ENCODE peak calls at places on chromosomes 13 and 19, in eight cellular contexts. One of them, this sample, is unnamed.

GRCh38 chr19:30780032-30780431 is 407.8 kb downstream of the ZNF536 start:
- DNase-seq in EL: no peak
- DNase-seq in upper lobe of right lung: no peak
- DNase-seq in breast epithelium: no peak
- DNase-seq in MV-4-11: no peak
- DNase-seq in iPS-NIHi11: no peak
- DNase-seq in GM23338: no peak
- DNase-seq in M059J: no peak
- DNase-seq in this sample: no peak

GRCh38 chr13:60398949-60399589 is 2.0 kb downstream of the TDRD3 start:
- DNase-seq in EL: peak; percentile 1
- DNase-seq in upper lobe of right lung: no peak
- DNase-seq in breast epithelium: no peak
- DNase-seq in MV-4-11: peak; percentile 13
- DNase-seq in iPS-NIHi11: no peak
- DNase-seq in GM23338: no peak
- DNase-seq in M059J: peak; percentile 3
- DNase-seq in this sample: no peak

GRCh38 chr19:33514885-33515485 is 6.6 kb downstream of the PEPD start:
- DNase-seq in EL: peak; percentile 71
- DNase-seq in upper lobe of right lung: no peak
- DNase-seq in breast epithelium: no peak
- DNase-seq in MV-4-11: peak; percentile 20
- DNase-seq in iPS-NIHi11: no peak
- DNase-seq in GM23338: no peak
- DNase-seq in M059J: no peak
- DNase-seq in this sample: no peak

GRCh38 chr19:44596428-44597130 is 16.8 kb upstream of the IGSF23 start:
- DNase-seq in EL: no peak
- DNase-seq in upper lobe of right lung: no peak
- DNase-seq in breast epithelium: no peak
- DNase-seq in MV-4-11: no peak
- DNase-seq in iPS-NIHi11: no peak
- DNase-seq in GM23338: no peak
- DNase-seq in M059J: no peak
- DNase-seq in this sample: no peak

GRCh38 chr13:83449666-83450395 is 432.4 kb downstream of the SLITRK1 start:
- DNase-seq in EL: peak; percentile 91
- DNase-seq in upper lobe of right lung: no peak
- DNase-seq in breast epithelium: no peak
- DNase-seq in MV-4-11: no peak
- DNase-seq in iPS-NIHi11: no peak
- DNase-seq in GM23338: peak; percentile 5
- DNase-seq in M059J: peak; percentile 48
- DNase-seq in this sample: no peak

GRCh38 chr19:40278361-40279045 is 6.6 kb downstream of the AKT2 start:
- DNase-seq in EL: no peak
- DNase-seq in upper lobe of right lung: no peak
- DNase-seq in breast epithelium: no peak
- DNase-seq in MV-4-11: no peak
- DNase-seq in iPS-NIHi11: no peak
- DNase-seq in GM23338: no peak
- DNase-seq in M059J: no peak
- DNase-seq in this sample: no peak

GRCh38 chr19:45637890-45638667 is 1.1 kb downstream of the EML2 start:
- DNase-seq in EL: peak; percentile 74
- DNase-seq in upper lobe of right lung: no peak
- DNase-seq in breast epithelium: no peak
- DNase-seq in MV-4-11: no peak
- DNase-seq in iPS-NIHi11: no peak
- DNase-seq in GM23338: peak; percentile 63
- DNase-seq in M059J: no peak
- DNase-seq in this sample: no peak

GRCh38 chr13:114110091-114110829 is 22.2 kb downstream of the RASA3 start:
- DNase-seq in EL: peak; percentile 34
- DNase-seq in upper lobe of right lung: peak; percentile 78
- DNase-seq in breast epithelium: peak; percentile 50
- DNase-seq in MV-4-11: peak; percentile 93
- DNase-seq in iPS-NIHi11: peak; percentile 59
- DNase-seq in GM23338: peak; percentile 50
- DNase-seq in M059J: no peak
- DNase-seq in this sample: no peak

GRCh38 chr13:100721885-100722512 is 47.4 kb upstream of the TMTC4 start:
- DNase-seq in EL: peak; percentile 49
- DNase-seq in upper lobe of right lung: no peak
- DNase-seq in breast epithelium: no peak
- DNase-seq in MV-4-11: peak; percentile 35
- DNase-seq in iPS-NIHi11: peak; percentile 72
- DNase-seq in GM23338: peak; percentile 80
- DNase-seq in M059J: peak; percentile 29
- DNase-seq in this sample: no peak

GRCh38 chr19:39192846-39193245 is 3.9 kb upstream of the NCCRP1 start:
- DNase-seq in EL: no peak
- DNase-seq in upper lobe of right lung: no peak
- DNase-seq in breast epithelium: no peak
- DNase-seq in MV-4-11: no peak
- DNase-seq in iPS-NIHi11: no peak
- DNase-seq in GM23338: no peak
- DNase-seq in M059J: peak; percentile 29
- DNase-seq in this sample: no peak

GRCh38 chr19:57282011-57282636 is 1.8 kb downstream of the ZNF460 start:
- DNase-seq in EL: no peak
- DNase-seq in upper lobe of right lung: no peak
- DNase-seq in breast epithelium: no peak
- DNase-seq in MV-4-11: no peak
- DNase-seq in iPS-NIHi11: no peak
- DNase-seq in GM23338: no peak
- DNase-seq in M059J: no peak
- DNase-seq in this sample: no peak

GRCh38 chr19:42201489-42202289 is 15.8 kb downstream of the DEDD2 start:
- DNase-seq in EL: no peak
- DNase-seq in upper lobe of right lung: peak; percentile 84
- DNase-seq in breast epithelium: no peak
- DNase-seq in MV-4-11: peak; percentile 98
- DNase-seq in iPS-NIHi11: no peak
- DNase-seq in GM23338: no peak
- DNase-seq in M059J: no peak
- DNase-seq in this sample: no peak

GRCh38 chr19:49552749-49553148 is 24.9 kb downstream of the RCN3 start:
- DNase-seq in EL: no peak
- DNase-seq in upper lobe of right lung: no peak
- DNase-seq in breast epithelium: no peak
- DNase-seq in MV-4-11: peak; percentile 98
- DNase-seq in iPS-NIHi11: no peak
- DNase-seq in GM23338: no peak
- DNase-seq in M059J: no peak
- DNase-seq in this sample: no peak

GRCh38 chr19:43439183-43440063 is 24.7 kb downstream of the TEX101 start:
- DNase-seq in EL: peak; percentile 56
- DNase-seq in upper lobe of right lung: no peak
- DNase-seq in breast epithelium: no peak
- DNase-seq in MV-4-11: peak; percentile 55
- DNase-seq in iPS-NIHi11: no peak
- DNase-seq in GM23338: no peak
- DNase-seq in M059J: peak; percentile 65
- DNase-seq in this sample: no peak

GRCh38 chr19:33685541-33685940 is 63.8 kb downstream of the CHST8 start:
- DNase-seq in EL: no peak
- DNase-seq in upper lobe of right lung: peak; percentile 43
- DNase-seq in breast epithelium: peak; percentile 6
- DNase-seq in MV-4-11: no peak
- DNase-seq in iPS-NIHi11: no peak
- DNase-seq in GM23338: no peak
- DNase-seq in M059J: no peak
- DNase-seq in this sample: peak; percentile 84

GRCh38 chr19:7979011-7979410 is 26.4 kb downstream of the ELAVL1 start:
- DNase-seq in EL: no peak
- DNase-seq in upper lobe of right lung: no peak
- DNase-seq in breast epithelium: no peak
- DNase-seq in MV-4-11: no peak
- DNase-seq in iPS-NIHi11: no peak
- DNase-seq in GM23338: no peak
- DNase-seq in M059J: no peak
- DNase-seq in this sample: no peak

GRCh38 chr13:29496241-29496712 is 99.2 kb downstream of the SLC7A1 start:
- DNase-seq in EL: no peak
- DNase-seq in upper lobe of right lung: peak; percentile 64
- DNase-seq in breast epithelium: no peak
- DNase-seq in MV-4-11: peak; percentile 94
- DNase-seq in iPS-NIHi11: peak; percentile 42
- DNase-seq in GM23338: no peak
- DNase-seq in M059J: peak; percentile 49
- DNase-seq in this sample: no peak

GRCh38 chr13:27839809-27840467 is 47.7 kb downstream of the GSX1 start:
- DNase-seq in EL: peak; percentile 15
- DNase-seq in upper lobe of right lung: no peak
- DNase-seq in breast epithelium: no peak
- DNase-seq in MV-4-11: no peak
- DNase-seq in iPS-NIHi11: no peak
- DNase-seq in GM23338: no peak
- DNase-seq in M059J: peak; percentile 60
- DNase-seq in this sample: no peak

GRCh38 chr19:33459220-33459619 is 62.4 kb downstream of the PEPD start:
- DNase-seq in EL: no peak
- DNase-seq in upper lobe of right lung: no peak
- DNase-seq in breast epithelium: peak; percentile 14
- DNase-seq in MV-4-11: no peak
- DNase-seq in iPS-NIHi11: no peak
- DNase-seq in GM23338: no peak
- DNase-seq in M059J: no peak
- DNase-seq in this sample: no peak

GRCh38 chr19:20245309-20245708 is 78.3 kb downstream of the ZNF486 start:
- DNase-seq in EL: no peak
- DNase-seq in upper lobe of right lung: no peak
- DNase-seq in breast epithelium: no peak
- DNase-seq in MV-4-11: no peak
- DNase-seq in iPS-NIHi11: no peak
- DNase-seq in GM23338: no peak
- DNase-seq in M059J: no peak
- DNase-seq in this sample: no peak

GRCh38 chr19:45400192-45400591 is 4.7 kb downstream of the PPP1R13L start:
- DNase-seq in EL: no peak
- DNase-seq in upper lobe of right lung: no peak
- DNase-seq in breast epithelium: no peak
- DNase-seq in MV-4-11: no peak
- DNase-seq in iPS-NIHi11: no peak
- DNase-seq in GM23338: no peak
- DNase-seq in M059J: no peak
- DNase-seq in this sample: no peak

GRCh38 chr13:80082396-80083096 is 258.4 kb downstream of the SPRY2 start:
- DNase-seq in EL: peak; percentile 54
- DNase-seq in upper lobe of right lung: no peak
- DNase-seq in breast epithelium: no peak
- DNase-seq in MV-4-11: no peak
- DNase-seq in iPS-NIHi11: no peak
- DNase-seq in GM23338: no peak
- DNase-seq in M059J: peak; percentile 70
- DNase-seq in this sample: no peak

GRCh38 chr13:99370476-99371272 is 63.5 kb upstream of the GPR183 start:
- DNase-seq in EL: no peak
- DNase-seq in upper lobe of right lung: no peak
- DNase-seq in breast epithelium: no peak
- DNase-seq in MV-4-11: no peak
- DNase-seq in iPS-NIHi11: no peak
- DNase-seq in GM23338: no peak
- DNase-seq in M059J: no peak
- DNase-seq in this sample: no peak

GRCh38 chr19:38993271-38993670 is 17.7 kb upstream of the FBXO17 start:
- DNase-seq in EL: peak; percentile 84
- DNase-seq in upper lobe of right lung: no peak
- DNase-seq in breast epithelium: no peak
- DNase-seq in MV-4-11: peak; percentile 33
- DNase-seq in iPS-NIHi11: no peak
- DNase-seq in GM23338: no peak
- DNase-seq in M059J: peak; percentile 90
- DNase-seq in this sample: no peak

GRCh38 chr13:46831588-46832194 is 34.7 kb upstream of the ESD start:
- DNase-seq in EL: peak; percentile 56
- DNase-seq in upper lobe of right lung: no peak
- DNase-seq in breast epithelium: no peak
- DNase-seq in MV-4-11: peak; percentile 47
- DNase-seq in iPS-NIHi11: peak; percentile 56
- DNase-seq in GM23338: peak; percentile 71
- DNase-seq in M059J: peak; percentile 34
- DNase-seq in this sample: peak; percentile 13

GRCh38 chr13:104900186-104900817 is 1635.2 kb downstream of the EFNB2 start:
- DNase-seq in EL: no peak
- DNase-seq in upper lobe of right lung: no peak
- DNase-seq in breast epithelium: no peak
- DNase-seq in MV-4-11: no peak
- DNase-seq in iPS-NIHi11: no peak
- DNase-seq in GM23338: no peak
- DNase-seq in M059J: no peak
- DNase-seq in this sample: no peak

GRCh38 chr19:42313096-42313839 is at the start of gene TMEM145:
- DNase-seq in EL: peak; percentile 54
- DNase-seq in upper lobe of right lung: no peak
- DNase-seq in breast epithelium: no peak
- DNase-seq in MV-4-11: peak; percentile 46
- DNase-seq in iPS-NIHi11: peak; percentile 94
- DNase-seq in GM23338: peak; percentile 84
- DNase-seq in M059J: peak; percentile 48
- DNase-seq in this sample: no peak

GRCh38 chr19:18496167-18496979 is 25.5 kb downstream of the ELL start:
- DNase-seq in EL: peak; percentile 87
- DNase-seq in upper lobe of right lung: peak; percentile 85
- DNase-seq in breast epithelium: no peak
- DNase-seq in MV-4-11: peak; percentile 81
- DNase-seq in iPS-NIHi11: peak; percentile 72
- DNase-seq in GM23338: no peak
- DNase-seq in M059J: peak; percentile 75
- DNase-seq in this sample: no peak

GRCh38 chr13:79409828-79410227 is 3.8 kb upstream of the RBM26 start:
- DNase-seq in EL: no peak
- DNase-seq in upper lobe of right lung: no peak
- DNase-seq in breast epithelium: no peak
- DNase-seq in MV-4-11: no peak
- DNase-seq in iPS-NIHi11: no peak
- DNase-seq in GM23338: no peak
- DNase-seq in M059J: no peak
- DNase-seq in this sample: no peak

GRCh38 chr19:18440421-18440877 is 2.5 kb upstream of the ISYNA1 start:
- DNase-seq in EL: peak; percentile 37
- DNase-seq in upper lobe of right lung: no peak
- DNase-seq in breast epithelium: no peak
- DNase-seq in MV-4-11: peak; percentile 51
- DNase-seq in iPS-NIHi11: peak; percentile 69
- DNase-seq in GM23338: peak; percentile 69
- DNase-seq in M059J: no peak
- DNase-seq in this sample: no peak

GRCh38 chr13:58852076-58852475 is 1220.5 kb downstream of the PCDH17 start:
- DNase-seq in EL: no peak
- DNase-seq in upper lobe of right lung: no peak
- DNase-seq in breast epithelium: no peak
- DNase-seq in MV-4-11: no peak
- DNase-seq in iPS-NIHi11: no peak
- DNase-seq in GM23338: no peak
- DNase-seq in M059J: peak; percentile 71
- DNase-seq in this sample: no peak

GRCh38 chr19:10289167-10289835 is 451 bp upstream of the ICAM5 start:
- DNase-seq in EL: peak; percentile 84
- DNase-seq in upper lobe of right lung: peak; percentile 86
- DNase-seq in breast epithelium: no peak
- DNase-seq in MV-4-11: peak; percentile 42
- DNase-seq in iPS-NIHi11: peak; percentile 60
- DNase-seq in GM23338: peak; percentile 93
- DNase-seq in M059J: peak; percentile 72
- DNase-seq in this sample: peak; percentile 37

GRCh38 chr19:7655581-7655980 is 13.3 kb upstream of the RETN start:
- DNase-seq in EL: no peak
- DNase-seq in upper lobe of right lung: no peak
- DNase-seq in breast epithelium: no peak
- DNase-seq in MV-4-11: peak; percentile 87
- DNase-seq in iPS-NIHi11: no peak
- DNase-seq in GM23338: no peak
- DNase-seq in M059J: no peak
- DNase-seq in this sample: no peak

GRCh38 chr19:10550336-10550735 is 6.6 kb downstream of the ATG4D start:
- DNase-seq in EL: no peak
- DNase-seq in upper lobe of right lung: no peak
- DNase-seq in breast epithelium: no peak
- DNase-seq in MV-4-11: no peak
- DNase-seq in iPS-NIHi11: no peak
- DNase-seq in GM23338: no peak
- DNase-seq in M059J: no peak
- DNase-seq in this sample: no peak

This sample was measured in NCI-H524 treated with DMSO at 0.1 percent for 48 hours.